ENCODE peak calls at places on chromosomes 12 and 14, in seven cellular contexts. T is HCT116, H is GM23338, C is endothelial cell of umbilical vein, D is K562, M is H1, Q is HepG2. R is an unnamed sample.

GRCh38 chr12:117105902-117106301 is 6.7 kb upstream of the TESC start:
- DNase-seq in T (peak), H (no peak), C (no peak), D (no peak), M (no peak), Q (peak), R (no peak)

GRCh38 chr12:121626853-121627623 is 708 bp downstream of the ORAI1 start:
- DNase-seq in T (no peak), H (peak), C (peak), D (peak), M (peak), Q (peak), R (no peak)

GRCh38 chr12:132559652-132560420 is 50.5 kb downstream of the LRCOL1 start:
- DNase-seq in T (peak), H (peak), C (peak), D (peak), M (peak), Q (peak), R (no peak)

GRCh38 chr12:54028324-54029201 is at the start of gene HOXC6:
- DNase-seq in T (no peak), H (peak), C (peak), D (peak), M (no peak), Q (no peak), R (no peak)

GRCh38 chr12:111692575-111693210 is 6.8 kb downstream of the ACAD10 start:
- DNase-seq in T (no peak), H (peak), C (no peak), D (peak), M (peak), Q (no peak), R (no peak)

GRCh38 chr12:76764856-76765255 is 941 bp downstream of the ZDHHC17 start:
- DNase-seq in T (no peak), H (peak), C (no peak), D (no peak), M (no peak), Q (peak), R (no peak)

GRCh38 chr14:85533821-85534271 is 3.9 kb downstream of the FLRT2 start:
- DNase-seq in T (no peak), H (peak), C (peak), D (no peak), M (peak), Q (no peak), R (no peak)

GRCh38 chr14:93880025-93880820 is 46.9 kb upstream of the FAM181A start:
- DNase-seq in T (no peak), H (peak), C (no peak), D (no peak), M (no peak), Q (no peak), R (peak)

DNA sequence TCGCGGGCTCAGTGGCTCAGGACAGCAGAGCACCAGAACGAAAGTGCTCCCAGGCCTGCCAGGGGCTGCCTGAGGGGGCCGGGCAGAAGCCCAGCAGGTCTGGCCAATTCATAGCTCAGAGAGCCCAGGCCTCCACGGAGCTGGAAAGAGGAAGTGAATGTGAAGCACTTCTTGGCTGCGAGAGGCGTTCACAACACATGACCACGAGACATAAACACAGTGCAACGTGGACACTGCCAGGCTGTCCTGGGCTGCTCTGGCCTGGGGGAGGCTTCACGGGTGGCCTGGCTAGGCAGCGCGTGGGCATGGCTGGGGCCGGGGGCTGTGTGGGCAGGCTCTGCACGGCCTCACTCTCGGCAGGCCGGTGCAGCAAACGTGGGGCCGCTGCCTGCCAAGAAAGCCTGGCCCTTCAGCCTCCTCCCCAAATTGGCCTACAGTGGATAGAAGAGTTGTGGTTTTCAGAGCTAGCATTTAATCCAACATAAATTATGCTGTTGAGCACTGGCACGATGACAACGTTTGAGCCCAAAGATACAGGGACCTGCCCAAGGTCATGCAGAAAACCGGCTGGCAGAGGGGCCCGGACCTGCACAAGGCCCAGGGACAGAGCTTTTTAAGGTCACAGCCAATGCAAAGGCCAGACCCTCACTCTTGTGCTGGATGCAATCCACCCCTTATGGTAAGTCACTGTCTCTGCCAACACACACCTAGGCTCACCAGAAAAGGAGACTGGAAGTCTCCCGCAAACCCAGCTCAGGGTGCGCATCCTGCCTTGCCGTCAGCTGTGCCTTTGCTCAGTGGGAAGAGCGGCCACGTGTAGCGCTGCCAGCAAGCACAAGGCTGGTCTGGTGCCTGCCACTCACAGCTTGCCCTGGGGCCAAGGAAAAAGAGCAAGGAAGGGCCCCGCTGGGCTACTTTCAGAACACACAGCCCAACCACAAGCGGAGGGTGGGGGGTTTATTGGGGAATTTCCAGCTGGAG is 8.6 kb downstream of the SLC25A29 start:
- DNase-seq in T (no peak), H (no peak), C (peak), D (no peak), M (no peak), Q (no peak), R (no peak)
- TF ChIP-seq POLR2AphosphoS5 in T (no peak), H (no peak), C (no peak), D (no peak), M (no peak), Q (no peak), R (no peak)

DNA sequence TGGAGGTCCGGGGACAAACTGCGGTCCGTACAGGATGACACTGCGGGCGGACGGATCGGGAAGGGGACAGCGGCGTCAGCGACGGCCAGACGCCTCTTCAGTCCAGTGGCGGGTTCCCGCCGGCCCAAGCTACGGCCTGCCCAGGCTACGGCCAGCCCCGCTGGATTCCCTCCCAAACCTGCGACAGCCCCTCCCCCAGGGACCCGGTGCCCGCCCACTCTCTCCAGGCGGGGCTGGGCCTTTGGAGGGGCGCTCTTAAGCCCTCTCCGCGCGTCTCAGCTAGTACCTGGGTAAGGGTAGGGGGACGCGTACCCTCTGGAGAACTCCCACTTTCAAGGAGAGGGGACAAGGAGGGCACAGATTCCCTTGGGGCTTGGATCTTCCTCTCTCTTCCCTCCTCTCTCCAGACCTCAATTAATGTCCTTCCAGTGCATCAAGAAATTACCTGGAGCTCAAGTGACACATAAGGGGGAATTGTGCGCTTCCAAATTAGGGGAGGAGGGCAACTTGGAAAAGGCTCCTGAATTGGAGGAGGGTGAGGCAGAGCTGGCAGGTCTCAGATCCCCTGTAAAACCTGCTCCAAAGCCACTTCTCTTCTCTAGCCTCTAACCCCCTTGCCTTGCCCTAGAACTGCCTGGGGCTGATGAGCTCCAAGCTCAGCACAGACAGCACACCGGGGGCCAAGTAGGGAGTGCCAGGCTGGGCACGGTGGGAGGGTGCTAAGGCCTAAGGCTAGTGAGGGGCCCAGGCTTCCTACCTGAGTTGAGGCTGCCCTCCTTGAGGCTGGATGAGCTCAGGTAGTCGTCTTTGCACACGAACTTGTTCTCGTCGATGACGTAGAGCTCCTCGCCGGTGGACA is 3.1 kb downstream of the LHX5 start:
- DNase-seq in T (no peak), H (peak), C (no peak), D (no peak), M (peak), Q (no peak), R (no peak)
- TF ChIP-seq EZH2 in T (no peak), H (peak), C (peak), D (no peak), M (no peak), Q (no peak), R (no peak)

GRCh38 chr12:7190268-7191055 is 976 bp downstream of the PEX5 start:
- DNase-seq in T (no peak), H (peak), C (no peak), D (no peak), M (peak), Q (peak), R (no peak)

GRCh38 chr12:7189398-7190267 is at the start of gene PEX5:
- DNase-seq in T (peak), H (peak), C (peak), D (peak), M (peak), Q (peak), R (peak)

DNA sequence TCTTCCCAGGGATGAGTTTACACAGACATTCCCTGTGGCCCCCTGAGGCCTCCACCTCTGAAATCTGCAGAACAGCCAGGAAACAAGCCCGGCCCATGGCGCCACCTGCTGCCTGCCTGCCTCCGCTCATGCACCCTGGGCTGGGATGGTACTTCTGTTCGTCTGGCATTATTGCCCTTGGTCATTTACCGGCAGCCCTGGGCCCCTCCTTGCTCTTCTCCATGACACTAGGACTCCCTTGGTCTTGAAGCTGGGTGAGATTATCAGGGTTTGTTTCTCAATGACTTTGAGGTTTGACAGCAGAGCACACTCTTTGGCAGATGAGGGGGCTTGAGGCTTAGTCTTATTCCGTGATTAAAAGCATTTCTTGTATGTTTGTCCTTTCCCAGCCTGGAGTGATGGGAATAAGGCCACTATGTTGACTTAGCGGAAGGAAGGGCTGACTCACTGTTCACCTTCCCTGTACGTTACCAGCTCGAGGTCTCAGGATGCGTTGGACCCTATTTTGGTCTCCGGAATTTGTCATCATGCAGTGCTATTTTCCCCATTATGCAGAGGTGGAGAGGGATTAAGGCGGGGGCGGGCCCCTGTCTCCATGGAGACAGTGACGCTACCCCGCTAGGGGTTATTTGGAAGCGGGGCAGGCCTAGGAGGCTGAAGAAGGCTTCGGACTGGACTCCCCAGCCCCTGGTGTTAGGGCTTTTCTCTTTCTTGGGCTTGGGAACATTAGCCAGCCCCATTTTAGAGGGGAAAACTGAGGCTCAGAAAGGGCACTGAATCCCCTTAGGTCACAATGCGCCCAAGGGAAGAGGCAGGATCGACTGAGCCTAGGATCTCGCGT is 709 bp upstream of the PEX5 start:
- DNase-seq in T (peak), H (peak), C (peak), D (peak), M (peak), Q (peak), R (peak)
- TF ChIP-seq POLR2AphosphoS5 in T (no peak), H (no peak), C (peak), D (no peak), M (no peak), Q (no peak), R (no peak)

DNA sequence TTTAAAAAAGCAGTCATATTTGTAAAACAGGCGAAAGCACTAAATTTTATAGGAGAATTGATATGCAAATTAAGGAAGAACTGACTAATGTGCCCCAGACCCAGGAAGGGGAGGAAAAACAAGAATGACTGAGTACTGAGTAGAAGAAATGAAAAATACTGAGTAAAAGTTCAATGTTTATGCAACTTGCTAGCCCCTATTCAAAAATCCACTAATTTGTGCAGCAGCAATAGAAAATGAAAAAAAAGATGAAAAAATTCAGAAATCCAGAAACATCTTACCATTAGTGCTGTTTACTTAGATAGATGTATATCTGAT is 6.1 kb downstream of the CHD8 start:
- DNase-seq in T (no peak), H (no peak), C (no peak), D (no peak), M (no peak), Q (no peak), R (no peak)
- TF ChIP-seq EZH2 in T (no peak), H (no peak), C (no peak), D (no peak), M (no peak), Q (no peak), R (no peak)

GRCh38 chr14:77161011-77161410 is 19.4 kb upstream of the ZDHHC22 start:
- DNase-seq in T (no peak), H (no peak), C (no peak), D (no peak), M (no peak), Q (no peak), R (no peak)
- TF ChIP-seq POLR2AphosphoS5 in T (no peak), H (no peak), C (no peak), D (no peak), M (no peak), Q (no peak), R (no peak)

GRCh38 chr14:48473944-48474343 is 798.5 kb upstream of the MDGA2 start:
- DNase-seq in T (no peak), H (no peak), C (no peak), D (no peak), M (no peak), Q (no peak), R (no peak)
- TF ChIP-seq EZH2 in T (no peak), H (no peak), C (no peak), D (no peak), M (no peak), Q (no peak), R (no peak)

GRCh38 chr14:72549026-72549425 is 344.9 kb downstream of the DPF3 start:
- DNase-seq in T (no peak), H (no peak), C (no peak), D (no peak), M (no peak), Q (no peak), R (no peak)
- TF ChIP-seq POLR2AphosphoS5 in T (no peak), H (no peak), C (no peak), D (no peak), M (no peak), Q (no peak), R (no peak)

DNA sequence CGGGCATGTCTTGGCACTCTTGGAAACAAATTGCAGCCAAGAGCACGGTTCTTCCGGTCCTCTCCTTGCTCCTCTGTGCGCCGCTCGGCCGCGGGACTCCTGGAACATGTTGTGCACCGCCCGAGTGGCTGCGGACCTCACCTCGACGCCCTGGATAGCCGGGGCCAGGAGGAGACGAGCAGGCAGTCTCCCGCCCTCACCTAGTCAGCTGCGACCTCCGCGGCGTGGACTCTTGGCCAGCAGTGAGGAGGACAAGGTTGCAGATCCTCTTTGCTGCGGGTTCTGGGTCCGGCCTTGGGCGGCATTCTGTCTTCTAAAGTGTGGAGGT is 6.6 kb upstream of the PAX9 start:
- DNase-seq in T (no peak), H (peak), C (no peak), D (no peak), M (no peak), Q (no peak), R (no peak)
- TF ChIP-seq EZH2 in T (no peak), H (peak), C (peak), D (no peak), M (peak), Q (no peak), R (no peak)

GRCh38 chr12:93163260-93164036 is 214.3 kb upstream of the NUDT4 start:
- DNase-seq in T (no peak), H (no peak), C (no peak), D (no peak), M (no peak), Q (no peak), R (no peak)

GRCh38 chr12:93166891-93167307 is 210.8 kb upstream of the NUDT4 start:
- DNase-seq in T (no peak), H (no peak), C (no peak), D (no peak), M (no peak), Q (no peak), R (no peak)

GRCh38 chr12:93167331-93167730 is 210.4 kb upstream of the NUDT4 start:
- DNase-seq in T (no peak), H (no peak), C (no peak), D (no peak), M (no peak), Q (no peak), R (no peak)

GRCh38 chr12:93165384-93165932 is 212.3 kb upstream of the NUDT4 start:
- DNase-seq in T (no peak), H (no peak), C (no peak), D (no peak), M (no peak), Q (no peak), R (no peak)

GRCh38 chr12:93164103-93164880 is 213.4 kb upstream of the NUDT4 start:
- DNase-seq in T (no peak), H (no peak), C (no peak), D (no peak), M (no peak), Q (peak), R (no peak)
- TF ChIP-seq POLR2AphosphoS5 in T (no peak), H (no peak), C (no peak), D (no peak), M (no peak), Q (no peak), R (no peak)

GRCh38 chr14:100576091-100577085 is 10.8 kb downstream of the BEGAIN start:
- DNase-seq in T (no peak), H (no peak), C (no peak), D (no peak), M (no peak), Q (no peak), R (no peak)
- TF ChIP-seq EZH2 in T (no peak), H (no peak), C (no peak), D (no peak), M (no peak), Q (no peak), R (no peak)

R was measured in SK-N-MC.